ENCODE peak calls at places on chromosomes 7 and 10, in four cellular contexts. T is neuronal stem cell, Z is mesendoderm, Q is IMR-90. I is an unnamed sample.

GRCh38 chr10:73649876-73650536 is 5.8 kb downstream of the SYNPO2L start:
- DNase-seq in T (no peak), Z (no peak), Q (peak; percentile 75), I (no peak)

GRCh38 chr10:133211959-133212852 is 17.8 kb upstream of the UTF1 start:
- DNase-seq in T (no peak), Z (no peak), Q (no peak), I (no peak)

GRCh38 chr10:110209399-110209925 is 2.1 kb downstream of the MXI1 start:
- DNase-seq in T (peak; percentile 38), Z (peak; percentile 61), Q (peak; percentile 65), I (peak; percentile 41)

GRCh38 chr10:86900955-86901354 is 56.5 kb downstream of the MMRN2 start:
- DNase-seq in T (no peak), Z (no peak), Q (peak; percentile 83), I (no peak)

GRCh38 chr10:119539359-119539651 is 3.2 kb downstream of the RGS10 start:
- DNase-seq in T (no peak), Z (no peak), Q (no peak), I (no peak)

GRCh38 chr10:128095023-128095752 is 31.0 kb downstream of the MKI67 start:
- DNase-seq in T (no peak), Z (peak; percentile 40), Q (no peak), I (no peak)

GRCh38 chr7:33185786-33186185 is 56.4 kb downstream of the BBS9 start:
- DNase-seq in T (peak; percentile 53), Z (peak; percentile 76), Q (peak; percentile 68), I (no peak)

GRCh38 chr7:74398426-74398825 is 55.3 kb upstream of the GTF2IRD1 start:
- DNase-seq in T (no peak), Z (no peak), Q (no peak), I (no peak)

GRCh38 chr10:101118031-101118430 is 13.1 kb upstream of the TLX1 start:
- DNase-seq in T (no peak), Z (no peak), Q (no peak), I (no peak)

GRCh38 chr7:63925626-63926460 is 72.8 kb upstream of the ZNF722 start:
- DNase-seq in T (no peak), Z (no peak), Q (no peak), I (no peak)

GRCh38 chr7:136687693-136688322 is 180.6 kb upstream of the CHRM2 start:
- DNase-seq in T (peak; percentile 4), Z (peak; percentile 33), Q (peak; percentile 39), I (no peak)

GRCh38 chr10:6953131-6953834 is 373.2 kb upstream of the PRKCQ start:
- DNase-seq in T (no peak), Z (peak; percentile 14), Q (peak; percentile 5), I (no peak)

GRCh38 chr7:142153400-142153799 is 41.9 kb downstream of the MGAM2 start:
- DNase-seq in T (no peak), Z (no peak), Q (no peak), I (no peak)
- H3K27ac ChIP-seq in T (no peak overlapping the region), Z (no peak overlapping the region), Q (no peak overlapping the region), I (no peak overlapping the region)

GRCh38 chr10:118444016-118444415 is 101.9 kb upstream of the FAM204A start:
- DNase-seq in T (no peak), Z (no peak), Q (no peak), I (no peak)
- H3K23ac ChIP-seq in T (no peak overlapping the region), Z (no peak overlapping the region), Q (no peak overlapping the region), I (no peak overlapping the region)

DNA sequence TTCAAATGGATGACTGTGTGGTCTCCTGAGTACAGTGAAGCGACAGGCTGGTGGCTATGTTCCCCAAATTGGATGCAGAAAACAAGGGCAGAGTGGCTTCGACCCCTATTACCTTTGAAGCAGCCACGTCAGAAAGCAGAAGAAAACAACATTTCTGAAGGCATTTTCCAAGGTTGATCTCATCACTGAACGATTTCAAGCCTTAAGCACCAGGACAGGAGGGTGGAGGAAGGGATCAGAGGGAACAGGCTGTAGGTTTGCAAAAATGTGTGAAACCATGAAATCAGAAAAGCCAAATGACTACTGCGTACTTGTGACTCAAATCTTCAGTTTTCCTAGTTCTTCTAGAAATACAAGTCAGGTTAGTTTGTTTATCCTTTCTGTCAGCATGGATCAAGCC is 181.0 kb upstream of the TMEM106B start:
- DNase-seq in T (no peak), Z (peak; percentile 87), Q (peak; percentile 39), I (peak; percentile 17)
- H3K18ac ChIP-seq in T (no peak overlapping the region), Z (peak overlapping the region; percentile 75), Q (peak overlapping the region; percentile 9), I (no peak overlapping the region)

GRCh38 chr10:75181073-75181472 is 29.5 kb upstream of the VDAC2 start:
- DNase-seq in T (no peak), Z (no peak), Q (peak; percentile 12), I (no peak)
- H3K27ac ChIP-seq in T (no peak overlapping the region), Z (no peak overlapping the region), Q (peak overlapping the region; percentile 33), I (no peak overlapping the region)

GRCh38 chr10:70493660-70494234 is 15.2 kb downstream of the PALD1 start:
- DNase-seq in T (no peak), Z (peak; percentile 96), Q (no peak), I (peak; percentile 91)

GRCh38 chr10:70496341-70497119 is 18.0 kb downstream of the PALD1 start:
- DNase-seq in T (no peak), Z (no peak), Q (no peak), I (no peak)

GRCh38 chr10:70495691-70496261 is 17.2 kb downstream of the PALD1 start:
- DNase-seq in T (no peak), Z (no peak), Q (no peak), I (no peak)

GRCh38 chr10:70494536-70494935 is 16.0 kb downstream of the PALD1 start:
- DNase-seq in T (no peak), Z (no peak), Q (no peak), I (no peak)

DNA sequence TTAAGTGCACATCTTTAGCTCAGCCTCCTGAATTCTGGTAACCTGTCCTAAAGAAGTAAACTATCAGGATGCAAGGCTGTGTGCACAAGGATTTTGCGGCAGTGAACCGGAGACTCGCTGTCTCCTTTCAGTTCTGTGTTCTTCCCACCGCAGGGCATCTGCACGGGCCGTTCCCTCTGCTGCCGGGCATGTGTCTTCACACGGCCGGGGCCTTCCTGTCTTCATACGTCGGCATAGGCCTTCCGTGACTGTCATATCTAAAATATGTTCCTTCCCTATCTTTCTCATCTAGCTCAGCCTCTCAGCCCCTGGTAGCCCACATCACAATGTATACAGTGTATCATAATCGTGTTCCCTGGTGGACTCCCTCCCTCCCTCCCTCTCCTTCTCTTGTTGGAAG is 16.4 kb downstream of the PALD1 start:
- DNase-seq in T (no peak), Z (no peak), Q (no peak), I (no peak)
- H3K23ac ChIP-seq in T (no peak overlapping the region), Z (no peak overlapping the region), Q (no peak overlapping the region), I (no peak overlapping the region)

I was measured in H9.